ENCODE peak calls at places on chromosomes 12 and 14, in eight cellular contexts. W, T, M, G, X, J, H and I are unnamed samples.

GRCh38 chr12:106345739-106346138 is 11.8 kb upstream of the POLR3B start:
- DNase-seq in W (peak; percentile 73), T (no peak), M (peak; percentile 24), G (peak; percentile 6), X (peak; percentile 66), J (no peak), H (peak; percentile 40), I (peak; percentile 57)

GRCh38 chr12:96078281-96078761 is 42.9 kb upstream of the LTA4H start:
- DNase-seq in W (no peak), T (peak; percentile 35), M (no peak), G (no peak), X (no peak), J (no peak), H (no peak), I (no peak)

GRCh38 chr12:1966561-1967211 is 37.6 kb downstream of the DCP1B start:
- DNase-seq in W (peak; percentile 10), T (no peak), M (no peak), G (no peak), X (no peak), J (no peak), H (no peak), I (no peak)

GRCh38 chr12:66467932-66468331 is 165.6 kb downstream of the HELB start:
- DNase-seq in W (peak; percentile 26), T (no peak), M (no peak), G (no peak), X (peak; percentile 9), J (no peak), H (no peak), I (no peak)

GRCh38 chr14:92701826-92702225 is 46.6 kb downstream of the LGMN start:
- DNase-seq in W (no peak), T (no peak), M (no peak), G (peak; percentile 56), X (no peak), J (no peak), H (no peak), I (no peak)

GRCh38 chr14:100864960-100865681 is 38.4 kb downstream of the RTL1 start:
- DNase-seq in W (no peak), T (no peak), M (peak; percentile 58), G (peak; percentile 13), X (no peak), J (no peak), H (no peak), I (peak; percentile 32)

GRCh38 chr14:33851931-33852330 is 98.9 kb downstream of the EGLN3 start:
- DNase-seq in W (peak; percentile 8), T (no peak), M (no peak), G (no peak), X (no peak), J (no peak), H (no peak), I (no peak)

GRCh38 chr12:109358154-109358869 is 10.6 kb downstream of the MYO1H start:
- DNase-seq in W (no peak), T (no peak), M (no peak), G (peak; percentile 35), X (no peak), J (no peak), H (no peak), I (no peak)

GRCh38 chr12:113130457-113131135 is 5.0 kb downstream of the RASAL1 start:
- DNase-seq in W (peak; percentile 33), T (no peak), M (no peak), G (peak; percentile 36), X (no peak), J (no peak), H (no peak), I (no peak)

GRCh38 chr12:81450920-81451739 is 308.0 kb downstream of the PPFIA2 start:
- DNase-seq in W (peak; percentile 93), T (no peak), M (peak; percentile 58), G (peak; percentile 35), X (peak; percentile 54), J (no peak), H (peak; percentile 15), I (peak; percentile 57)

GRCh38 chr14:95485222-95485819 is 31.1 kb downstream of the SYNE3 start:
- DNase-seq in W (no peak), T (no peak), M (no peak), G (no peak), X (no peak), J (no peak), H (no peak), I (no peak)

GRCh38 chr14:94681300-94682060 is 69.3 kb downstream of the SERPINA3 start:
- DNase-seq in W (peak; percentile 27), T (no peak), M (peak; percentile 57), G (peak; percentile 88), X (peak; percentile 62), J (no peak), H (peak; percentile 4), I (peak; percentile 20)

GRCh38 chr12:98355322-98355721 is 160.1 kb upstream of the TMPO start:
- DNase-seq in W (peak; percentile 28), T (no peak), M (peak; percentile 16), G (peak; percentile 22), X (peak; percentile 68), J (no peak), H (no peak), I (no peak)

GRCh38 chr12:117134059-117134458 is 34.8 kb upstream of the TESC start:
- DNase-seq in W (no peak), T (no peak), M (no peak), G (no peak), X (no peak), J (no peak), H (no peak), I (peak; percentile 32)

GRCh38 chr12:15563683-15564082 is 225.5 kb downstream of the EPS8 start:
- DNase-seq in W (no peak), T (no peak), M (peak; percentile 48), G (no peak), X (peak; percentile 41), J (no peak), H (no peak), I (peak; percentile 52)

GRCh38 chr14:58832010-58832409 is 194.2 kb downstream of the DACT1 start:
- DNase-seq in W (peak; percentile 19), T (no peak), M (peak; percentile 9), G (no peak), X (no peak), J (no peak), H (no peak), I (peak; percentile 8)

GRCh38 chr12:109735051-109735521 is 21.5 kb downstream of the FAM222A start:
- DNase-seq in W (no peak), T (peak; percentile 10), M (no peak), G (no peak), X (no peak), J (no peak), H (no peak), I (no peak)

GRCh38 chr12:66921151-66921550 is 242.3 kb upstream of the GRIP1 start:
- DNase-seq in W (no peak), T (no peak), M (no peak), G (no peak), X (no peak), J (no peak), H (no peak), I (no peak)

GRCh38 chr14:101088395-101088667 is 184.8 kb upstream of the RTL1 start:
- DNase-seq in W (no peak), T (no peak), M (peak; percentile 3), G (no peak), X (no peak), J (no peak), H (no peak), I (no peak)

GRCh38 chr14:76644875-76645518 is 116.3 kb upstream of the VASH1 start:
- DNase-seq in W (peak; percentile 76), T (no peak), M (peak; percentile 63), G (peak; percentile 53), X (peak; percentile 36), J (no peak), H (no peak), I (peak; percentile 47)

GRCh38 chr14:101457936-101458535 is 103.3 kb upstream of the DIO3 start:
- DNase-seq in W (no peak), T (no peak), M (no peak), G (no peak), X (no peak), J (no peak), H (no peak), I (no peak)

GRCh38 chr14:23366163-23366921 is 1.4 kb upstream of the EFS start:
- DNase-seq in W (peak; percentile 100), T (peak; percentile 86), M (peak; percentile 79), G (no peak), X (peak; percentile 69), J (no peak), H (no peak), I (no peak)

GRCh38 chr14:64806202-64806861 is 73.4 kb downstream of the SPTB start:
- DNase-seq in W (no peak), T (no peak), M (peak; percentile 73), G (peak; percentile 51), X (peak; percentile 96), J (no peak), H (peak; percentile 28), I (peak; percentile 58)

GRCh38 chr14:74630881-74631690 is 19.0 kb upstream of the LTBP2 start:
- DNase-seq in W (peak; percentile 30), T (no peak), M (no peak), G (no peak), X (no peak), J (no peak), H (no peak), I (no peak)

GRCh38 chr12:59113831-59114273 is 193.5 kb upstream of the LRIG3 start:
- DNase-seq in W (peak; percentile 84), T (peak; percentile 82), M (peak; percentile 81), G (peak; percentile 72), X (peak; percentile 76), J (peak; percentile 19), H (peak; percentile 62), I (peak; percentile 90)

GRCh38 chr14:47227051-47227600 is 448.3 kb downstream of the MDGA2 start:
- DNase-seq in W (no peak), T (no peak), M (no peak), G (peak; percentile 53), X (no peak), J (no peak), H (no peak), I (no peak)

GRCh38 chr14:104175811-104176210 is 37.4 kb downstream of the KIF26A start:
- DNase-seq in W (no peak), T (no peak), M (no peak), G (no peak), X (no peak), J (no peak), H (no peak), I (no peak)

GRCh38 chr12:54364413-54364812 is at the start of gene GPR84:
- DNase-seq in W (no peak), T (no peak), M (no peak), G (no peak), X (no peak), J (no peak), H (no peak), I (no peak)

GRCh38 chr12:100908501-100908900 is 113.9 kb downstream of the ANO4 start:
- DNase-seq in W (no peak), T (no peak), M (peak; percentile 70), G (no peak), X (peak; percentile 38), J (no peak), H (peak; percentile 38), I (peak; percentile 53)

GRCh38 chr12:82040987-82041743 is 282.0 kb upstream of the PPFIA2 start:
- DNase-seq in W (no peak), T (no peak), M (no peak), G (no peak), X (no peak), J (no peak), H (no peak), I (no peak)

GRCh38 chr12:56988207-56988739 is 18.1 kb downstream of the ZBTB39 start:
- DNase-seq in W (no peak), T (no peak), M (no peak), G (no peak), X (no peak), J (no peak), H (no peak), I (no peak)

GRCh38 chr14:22872833-22873520 is 1.4 kb downstream of the LRP10 start:
- DNase-seq in W (no peak), T (no peak), M (peak; percentile 29), G (no peak), X (peak; percentile 31), J (no peak), H (no peak), I (no peak)

GRCh38 chr12:53217930-53218307 is 10.9 kb upstream of the ITGB7 start:
- DNase-seq in W (no peak), T (no peak), M (no peak), G (no peak), X (no peak), J (no peak), H (no peak), I (peak; percentile 56)

GRCh38 chr12:130222519-130223255 is 60.4 kb downstream of the FZD10 start:
- DNase-seq in W (no peak), T (no peak), M (no peak), G (no peak), X (no peak), J (no peak), H (no peak), I (no peak)